ENCODE peak calls at places on chromosomes 16 and 17, in eight cellular contexts. H, W, E, V, L, S, X and O are unnamed samples.

GRCh38 chr17:59106463-59107305 is at the start of gene TRIM37:
- DNase-seq in S (peak), W (peak), V (peak), H (peak), L (peak), X (peak), E (peak), O (peak)

GRCh38 chr16:62752837-62753236 is 716.6 kb upstream of the CDH8 start:
- DNase-seq in L (no peak), X (no peak), S (no peak), H (no peak), W (no peak), E (no peak), V (no peak), O (no peak)

GRCh38 chr17:80984749-80985148 is 6.9 kb upstream of the CHMP6 start:
- DNase-seq in S (peak), H (peak), W (no peak), E (no peak), V (no peak), X (peak), L (peak), O (no peak)

GRCh38 chr17:41733348-41734138 is 900 bp downstream of the HAP1 start:
- DNase-seq in W (no peak), L (no peak), E (no peak), H (no peak), S (no peak), X (peak), V (no peak), O (no peak)

GRCh38 chr16:78742501-78743283 is 643.2 kb downstream of the WWOX start:
- DNase-seq in L (no peak), X (no peak), H (no peak), V (peak), E (no peak), W (peak), S (no peak), O (peak)

GRCh38 chr17:2940352-2940751 is 123.1 kb downstream of the OR1D5 start:
- DNase-seq in W (no peak), H (peak), L (no peak), V (no peak), E (no peak), X (peak), S (no peak), O (no peak)

GRCh38 chr16:1276580-1276878 is 20.7 kb downstream of the TPSD1 start:
- DNase-seq in X (no peak), W (no peak), V (no peak), L (no peak), H (no peak), S (no peak), E (no peak), O (no peak)

GRCh38 chr17:35373532-35373983 is at the start of gene SLFN11:
- DNase-seq in L (peak), X (peak), W (peak), S (peak), H (peak), V (peak), E (peak), O (peak)

GRCh38 chr17:81428121-81428515 is 32.9 kb downstream of the BAHCC1 start:
- DNase-seq in L (peak), H (no peak), V (no peak), S (no peak), X (no peak), E (no peak), W (no peak), O (no peak)

GRCh38 chr16:72793017-72793416 is 254.9 kb downstream of the ZFHX3 start:
- DNase-seq in W (no peak), S (no peak), X (no peak), L (no peak), V (no peak), E (no peak), H (no peak), O (no peak)

GRCh38 chr17:55421179-55421934 is at the start of gene MMD:
- DNase-seq in H (no peak), X (no peak), L (no peak), W (no peak), V (peak), E (peak), S (no peak), O (no peak)

GRCh38 chr17:43405861-43406260 is 7.1 kb downstream of the ARL4D start:
- DNase-seq in S (no peak), X (no peak), H (no peak), V (no peak), E (no peak), W (no peak), L (no peak), O (no peak)

GRCh38 chr17:68821860-68822693 is 133.1 kb downstream of the ABCA8 start:
- DNase-seq in X (no peak), E (no peak), W (no peak), L (peak), V (no peak), S (peak), H (peak), O (no peak)

GRCh38 chr16:86306811-86307517 is 203.4 kb upstream of the FOXF1 start:
- DNase-seq in E (no peak), X (no peak), L (no peak), W (no peak), V (no peak), S (peak), H (peak), O (no peak)

GRCh38 chr17:60156746-60157145 is 7.0 kb downstream of the CA4 start:
- DNase-seq in X (no peak), L (no peak), W (no peak), V (no peak), H (no peak), S (no peak), E (no peak), O (no peak)

GRCh38 chr16:50933257-50933656 is 191.4 kb downstream of the CYLD start:
- DNase-seq in L (no peak), S (no peak), V (no peak), X (no peak), E (no peak), H (no peak), W (no peak), O (no peak)

GRCh38 chr16:3022208-3022696 is 1.5 kb downstream of the HCFC1R1 start:
- DNase-seq in H (peak), S (peak), L (peak), W (peak), V (peak), X (peak), E (peak), O (no peak)

GRCh38 chr16:31052131-31052530 is 18.8 kb downstream of the STX4 start:
- DNase-seq in W (no peak), S (peak), X (no peak), E (no peak), V (no peak), L (peak), H (peak), O (no peak)

GRCh38 chr16:62678796-62679195 is 642.6 kb upstream of the CDH8 start:
- DNase-seq in L (no peak), X (no peak), W (no peak), V (no peak), H (no peak), S (no peak), E (no peak), O (no peak)

GRCh38 chr16:67025151-67025550 is 3.8 kb upstream of the CBFB start:
- DNase-seq in V (peak), S (no peak), L (no peak), W (no peak), X (no peak), H (no peak), E (no peak), O (no peak)

GRCh38 chr17:64781394-64781793 is 119.3 kb upstream of the SMURF2 start:
- DNase-seq in L (no peak), V (peak), H (peak), S (no peak), E (no peak), X (peak), W (peak), O (no peak)

DNA sequence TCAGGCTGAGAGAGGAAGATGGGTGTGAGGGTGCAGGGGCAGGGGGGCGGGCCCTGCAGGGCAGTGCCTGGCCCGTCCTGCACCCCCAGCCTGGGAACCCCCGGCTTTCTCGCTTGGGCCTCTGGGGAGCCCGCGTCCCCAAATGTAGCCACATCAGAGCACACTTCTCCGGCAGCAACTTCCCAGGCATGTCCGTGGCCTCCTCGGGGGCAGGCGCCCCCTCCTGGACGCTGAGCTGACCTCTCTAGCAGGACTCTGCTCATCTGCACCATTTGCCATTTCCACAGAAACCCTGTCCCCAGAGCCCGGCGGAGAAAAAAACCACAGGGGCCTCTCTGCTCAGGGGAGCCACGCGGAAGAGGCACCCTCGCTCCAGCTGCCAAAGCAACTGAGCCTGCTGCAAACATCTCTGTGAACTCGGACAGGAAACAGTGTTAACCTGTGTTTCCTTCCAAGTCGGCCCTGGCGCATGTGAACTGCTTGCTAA is 63.4 kb downstream of the KLHDC4 start:
- DNase-seq in W (peak), V (peak), E (no peak), X (peak), L (peak), H (peak), S (no peak), O (no peak)
- TF ChIP-seq CTCF in W (peak), V (peak), E (no peak), X (peak), L (peak), H (peak), S (peak), O (peak)

DNA sequence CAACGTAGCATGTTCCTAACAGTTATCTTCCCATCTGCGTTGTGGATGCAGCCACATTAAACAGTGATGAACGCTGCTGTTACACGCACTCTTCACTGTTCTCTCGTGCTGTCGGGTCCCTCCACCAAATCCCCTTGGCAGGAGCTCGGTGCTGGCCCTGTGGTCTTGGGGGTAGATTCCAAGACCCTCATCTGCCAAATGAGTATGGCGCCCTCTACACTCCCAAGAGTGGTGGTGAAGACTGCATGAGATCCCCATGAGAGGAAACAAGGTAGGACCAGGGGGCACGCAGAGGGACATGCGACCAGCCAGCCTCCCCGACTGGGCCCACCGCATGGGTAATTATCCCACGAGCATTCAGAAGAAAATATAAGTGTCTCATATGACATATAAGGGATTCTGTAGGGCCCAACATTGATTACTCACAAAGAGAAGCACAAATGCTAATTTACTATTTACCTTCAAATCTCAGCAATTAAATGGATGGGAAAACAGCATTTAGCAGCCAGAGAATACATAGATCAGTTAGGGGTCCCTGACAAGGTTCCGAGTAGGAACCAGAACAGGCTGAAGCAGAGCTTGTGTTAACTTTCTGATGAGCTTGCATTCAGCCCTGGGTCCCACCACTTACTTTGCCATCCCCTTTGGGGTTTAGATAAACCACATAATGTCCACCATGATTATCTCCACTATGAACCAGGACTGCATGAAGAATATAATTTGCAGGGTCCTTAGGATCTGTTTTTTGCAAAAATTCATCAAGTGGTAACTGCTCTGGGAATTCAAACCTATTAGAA is 23.8 kb downstream of the LITAFD start:
- DNase-seq in L (no peak), H (no peak), E (no peak), W (no peak), S (no peak), X (peak), V (no peak), O (no peak)
- TF ChIP-seq CTCF in L (peak), H (peak), E (no peak), W (no peak), S (peak), X (peak), V (no peak), O (peak)

DNA sequence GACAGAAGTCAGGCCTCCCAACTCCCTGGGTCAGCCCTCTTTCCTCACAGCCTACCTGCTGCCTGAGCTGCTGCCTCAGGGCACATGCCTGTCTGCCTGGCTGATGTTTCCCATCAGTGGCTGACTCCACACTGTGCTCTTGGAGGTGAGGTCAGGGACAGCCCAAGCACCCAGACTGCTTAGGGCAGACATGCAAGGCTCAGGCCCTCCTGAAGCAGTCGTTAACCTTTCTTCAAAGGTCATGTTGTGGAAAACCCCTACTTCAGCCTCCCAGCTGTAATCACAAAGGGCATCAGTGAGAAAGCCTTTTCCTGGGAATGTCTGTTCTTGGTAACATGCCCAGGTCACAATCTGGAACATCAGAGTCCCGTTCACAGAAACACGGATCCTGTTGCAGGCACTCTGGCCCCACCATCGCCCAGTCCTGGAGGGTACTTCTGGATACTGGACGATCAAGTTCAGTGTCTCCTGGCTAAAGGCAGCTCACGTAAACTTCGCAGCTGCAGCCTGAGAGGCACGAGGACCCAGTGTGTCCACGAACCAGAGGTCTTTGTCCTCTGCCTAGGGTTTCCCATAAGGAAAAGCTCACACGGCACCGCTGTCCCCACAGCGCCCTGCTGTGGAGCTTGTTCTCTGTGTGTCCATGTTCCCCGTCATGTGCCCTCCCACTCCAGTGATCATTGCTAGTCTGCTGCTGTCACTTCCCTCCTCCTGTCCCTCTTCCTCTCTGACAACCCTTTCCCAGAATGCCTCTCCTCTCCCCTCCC is 54.9 kb downstream of the GNAO1 start:
- DNase-seq in E (no peak), W (no peak), X (peak), S (no peak), H (no peak), L (no peak), V (no peak), O (no peak)
- TF ChIP-seq CTCF in E (no peak), W (no peak), X (no peak), S (no peak), H (no peak), L (no peak), V (no peak), O (no peak)

DNA sequence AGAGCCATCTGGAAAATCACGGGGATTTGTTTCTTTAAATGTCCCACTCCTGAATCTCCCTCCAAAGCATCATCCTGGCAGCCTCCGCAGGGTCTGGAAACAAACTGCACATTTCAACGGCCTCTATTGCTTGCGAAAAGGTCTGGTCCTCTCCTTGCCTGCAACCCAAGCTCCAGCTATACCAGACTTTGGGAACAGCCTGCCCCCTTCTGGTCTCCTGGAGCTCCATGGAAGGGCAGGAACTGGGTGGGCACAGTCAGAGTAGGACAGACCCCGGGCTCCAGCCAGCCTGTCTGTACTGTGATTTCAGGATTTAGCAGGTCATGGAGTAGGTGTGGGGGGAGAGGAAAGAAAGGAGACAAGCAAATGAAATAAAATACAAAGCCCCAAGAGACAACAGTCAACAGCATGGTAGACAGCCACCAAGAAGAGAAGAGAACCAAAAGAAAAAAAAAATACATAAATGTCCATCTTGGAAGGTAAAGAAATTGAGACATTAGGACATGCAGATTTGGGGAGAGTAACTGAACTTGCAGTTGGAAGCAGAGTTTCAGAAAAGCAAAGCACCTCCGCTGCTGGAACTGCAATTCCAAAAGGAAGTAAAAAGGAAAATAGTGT is 2.7 kb downstream of the XYLT1 start:
- DNase-seq in H (peak), X (peak), E (peak), V (peak), L (peak), S (no peak), W (peak), O (no peak)
- TF ChIP-seq CTCF in H (peak), X (peak), E (peak), V (peak), L (peak), S (peak), W (peak), O (peak)

GRCh38 chr17:57735707-57736106 is 9.4 kb downstream of the CCDC182 start:
- DNase-seq in H (no peak), E (no peak), L (no peak), V (no peak), S (no peak), X (peak), W (no peak), O (no peak)
- TF ChIP-seq CTCF in H (no peak), E (no peak), L (peak), V (peak), S (no peak), X (peak), W (no peak), O (peak)

GRCh38 chr16:48317614-48318013 is 67.6 kb downstream of the SIAH1 start:
- DNase-seq in W (no peak), S (peak), X (no peak), L (peak), H (peak), V (no peak), E (no peak), O (no peak)
- TF ChIP-seq CTCF in W (no peak), S (peak), X (no peak), L (no peak), H (no peak), V (no peak), E (no peak), O (no peak)

GRCh38 chr16:29736764-29737163 is 9.0 kb downstream of the C16orf54 start:
- DNase-seq in S (no peak), W (no peak), E (no peak), V (peak), L (no peak), X (no peak), H (no peak), O (no peak)

GRCh38 chr16:29737713-29738112 is 8.1 kb downstream of the C16orf54 start:
- DNase-seq in W (no peak), H (no peak), E (no peak), L (no peak), S (no peak), X (no peak), V (peak), O (no peak)

GRCh38 chr16:29736112-29736511 is 9.7 kb downstream of the C16orf54 start:
- DNase-seq in W (no peak), V (peak), S (no peak), H (no peak), X (peak), E (no peak), L (no peak), O (no peak)

GRCh38 chr16:29738514-29738913 is 7.3 kb downstream of the C16orf54 start:
- DNase-seq in H (no peak), V (peak), E (no peak), X (no peak), L (no peak), W (no peak), S (no peak), O (no peak)

DNA sequence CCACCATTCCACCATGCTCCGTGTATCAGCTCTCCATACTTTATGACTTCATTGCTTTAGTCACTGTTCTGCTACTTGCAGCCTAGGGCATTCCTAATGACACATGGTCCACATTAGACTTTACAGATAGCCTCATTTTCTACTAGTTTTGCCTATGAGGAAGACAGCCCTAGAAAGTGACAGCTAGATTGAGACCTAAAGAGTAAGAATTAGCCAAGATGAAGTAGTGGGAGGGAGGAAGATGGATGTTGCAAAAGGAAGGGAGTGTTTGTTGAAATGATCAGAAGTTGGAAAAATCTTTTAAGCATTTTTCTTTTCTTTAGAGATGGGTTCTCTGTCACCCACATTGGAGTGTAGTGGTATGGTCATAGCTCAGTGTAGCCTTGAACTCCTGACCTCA is 11.0 kb downstream of the C16orf54 start:
- DNase-seq in X (no peak), W (no peak), H (no peak), L (no peak), V (no peak), S (no peak), E (no peak), O (no peak)
- TF ChIP-seq CTCF in X (no peak), W (no peak), H (no peak), L (no peak), V (no peak), S (no peak), E (no peak), O (no peak)

DNA sequence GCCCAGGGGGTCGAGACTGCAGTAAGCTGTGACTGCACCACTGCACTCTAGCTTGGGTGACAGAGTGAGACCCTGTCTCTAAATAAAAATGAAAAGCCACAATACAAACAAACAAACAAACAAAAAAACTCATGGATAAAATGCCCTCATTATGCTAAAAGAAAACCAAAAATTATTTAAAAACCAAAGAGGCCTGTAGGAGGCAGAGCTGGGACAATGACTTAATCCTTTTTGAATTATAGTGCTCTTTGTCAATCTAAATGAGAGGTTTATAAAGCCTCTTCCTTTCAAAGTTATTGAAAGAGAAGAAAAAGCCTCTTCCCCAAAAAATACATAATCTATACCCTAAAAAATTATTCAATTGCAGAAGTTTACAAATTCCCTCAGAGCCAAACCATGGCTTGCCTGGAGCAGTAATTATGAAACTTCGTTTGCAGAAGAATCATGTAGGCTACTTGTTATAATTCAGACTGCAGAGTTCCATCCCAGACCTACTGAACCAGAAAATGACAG is 18.5 kb downstream of the CRLF3 start:
- DNase-seq in V (no peak), S (no peak), W (no peak), L (no peak), E (no peak), X (no peak), H (no peak), O (no peak)
- TF ChIP-seq CTCF in V (peak), S (no peak), W (peak), L (peak), E (no peak), X (peak), H (peak), O (peak)